ENCODE peak calls at places on chromosomes 16 and 17, in ten cellular contexts. P is sigmoid colon, A is heart left ventricle, Y is brain microvascular endothelial cell, B is A673, C is fibroblast of lung, Z is left ventricle myocardium inferior, V is heart right ventricle, W is right lobe of liver, N is tibial nerve. O is an unnamed sample.

GRCh38 chr17:9192010-9192409 is 170.7 kb downstream of the NTN1 start:
- DNase-seq in Z (no peak), C (peak; percentile 48), V (no peak), Y (no peak), P (no peak), A (no peak), W (no peak), N (no peak), B (no peak), O (no peak)

GRCh38 chr16:57361384-57361783 is 2.8 kb downstream of the CCL22 start:
- DNase-seq in N (no peak), A (no peak), B (no peak), Z (no peak), Y (no peak), V (no peak), C (no peak), W (peak; percentile 68), P (no peak), O (no peak)

GRCh38 chr17:39486242-39486641 is 25.0 kb downstream of the CDK12 start:
- DNase-seq in C (peak; percentile 68), Z (no peak), P (peak; percentile 4), W (no peak), B (no peak), Y (peak; percentile 41), A (no peak), N (no peak), V (no peak), O (peak; percentile 19)

GRCh38 chr16:1911467-1912214 is 6.6 kb downstream of the HS3ST6 start:
- DNase-seq in Y (no peak), P (no peak), A (no peak), W (no peak), V (no peak), C (no peak), B (no peak), N (no peak), Z (no peak), O (no peak)

GRCh38 chr17:14228903-14229302 is 7.8 kb downstream of the CDRT15 start:
- DNase-seq in W (no peak), V (no peak), B (no peak), Y (no peak), Z (no peak), A (no peak), C (no peak), N (no peak), P (no peak), O (no peak)

GRCh38 chr17:72506773-72507172 is 386.0 kb downstream of the SOX9 start:
- DNase-seq in Y (no peak), Z (no peak), N (no peak), B (peak; percentile 44), P (no peak), V (no peak), C (peak; percentile 85), W (no peak), A (no peak), O (no peak)

GRCh38 chr17:28735242-28735722 is 6.7 kb downstream of the NEK8 start:
- DNase-seq in N (no peak), A (no peak), C (no peak), V (no peak), Y (peak; percentile 26), Z (no peak), B (no peak), W (no peak), P (no peak), O (no peak)

GRCh38 chr16:84879569-84880487 is 60.0 kb downstream of the CRISPLD2 start:
- DNase-seq in B (no peak), A (no peak), V (no peak), P (no peak), C (peak; percentile 37), Y (no peak), W (peak; percentile 26), Z (peak; percentile 6), N (no peak), O (no peak)

GRCh38 chr17:73586153-73586906 is 57.9 kb downstream of the SDK2 start:
- DNase-seq in P (no peak), Y (no peak), N (no peak), Z (no peak), A (no peak), C (no peak), W (no peak), V (no peak), B (peak; percentile 47), O (no peak)

GRCh38 chr17:73586921-73587680 is 57.1 kb downstream of the SDK2 start:
- DNase-seq in P (no peak), B (no peak), A (peak; percentile 76), W (no peak), V (peak; percentile 60), Z (peak; percentile 48), C (no peak), N (no peak), Y (no peak), O (peak; percentile 35)

GRCh38 chr17:73585583-73585982 is 58.7 kb downstream of the SDK2 start:
- DNase-seq in V (no peak), C (no peak), W (no peak), A (no peak), B (no peak), N (no peak), Y (no peak), Z (no peak), P (no peak), O (no peak)

GRCh38 chr17:73584049-73584448 is 60.2 kb downstream of the SDK2 start:
- DNase-seq in V (no peak), B (no peak), Z (no peak), Y (no peak), C (no peak), W (no peak), N (no peak), A (no peak), P (no peak), O (no peak)

DNA sequence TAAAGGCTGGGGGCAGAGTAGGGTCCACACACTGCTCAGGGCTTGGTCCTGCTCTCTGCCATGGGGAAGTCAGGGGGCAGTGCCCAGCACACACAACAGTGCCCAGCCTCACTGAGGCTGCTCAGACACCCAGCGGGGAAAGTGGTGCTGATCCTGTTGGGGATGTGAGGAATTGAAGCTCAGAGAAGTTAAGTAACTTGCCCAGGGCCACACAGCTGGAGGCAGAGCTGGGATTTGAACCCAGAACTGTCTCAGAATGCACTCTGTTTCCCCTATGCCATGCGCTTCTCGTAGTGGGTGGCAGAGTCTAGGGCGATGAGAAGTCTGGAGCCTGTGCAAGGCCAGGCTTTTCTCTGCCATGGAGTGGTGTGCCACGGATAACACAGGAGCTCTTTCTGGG is 59.3 kb downstream of the SDK2 start:
- DNase-seq in B (no peak), N (no peak), V (no peak), C (no peak), P (no peak), Y (no peak), A (no peak), W (no peak), Z (no peak), O (no peak)
- H3K36me3 ChIP-seq in B (no peaks in the 10 kb centered on the region), N (no peaks in the 10 kb centered on the region), V (no peaks in the 10 kb centered on the region), C (no peaks in the 10 kb centered on the region), P (no peaks in the 10 kb centered on the region), Y (no peaks in the 10 kb centered on the region), A (no peaks in the 10 kb centered on the region), W (no peaks in the 10 kb centered on the region), Z (no peaks in the 10 kb centered on the region), O (no peaks in the 10 kb centered on the region)

DNA sequence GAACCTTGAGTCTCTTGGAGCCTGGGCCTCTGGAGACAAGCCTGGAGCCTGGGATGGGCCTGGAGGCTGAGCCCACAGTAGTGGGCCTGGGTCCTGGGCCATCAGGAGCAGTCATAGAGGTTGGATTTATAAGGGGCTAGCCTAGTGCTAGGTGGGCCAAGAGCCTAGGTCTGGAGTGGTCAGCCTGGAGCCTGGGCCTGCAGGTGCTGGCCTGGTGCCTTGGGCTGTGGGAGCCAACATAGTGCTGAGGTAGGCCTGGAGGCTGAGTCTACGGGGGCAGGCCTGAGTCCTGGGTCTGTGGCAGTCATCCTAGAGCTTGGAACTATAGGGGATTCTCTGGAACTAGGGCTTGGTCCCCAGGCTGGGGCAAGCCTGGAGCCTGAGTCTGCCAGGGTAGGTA is 414.1 kb downstream of the XYLT1 start:
- DNase-seq in P (no peak), C (no peak), A (no peak), N (no peak), W (no peak), V (no peak), Z (no peak), B (no peak), Y (no peak), O (no peak)
- TF ChIP-seq CTCF in P (no peak), C (no peak), A (no peak), N (no peak), W (no peak), V (no peak), Z (no peak), B (no peak), Y (no peak), O (no peak)

GRCh38 chr17:57999010-57999495 is 8.0 kb downstream of the SRSF1 start:
- DNase-seq in Z (no peak), B (no peak), Y (no peak), C (no peak), P (no peak), W (no peak), V (no peak), N (no peak), A (no peak), O (no peak)

GRCh38 chr17:57999496-58000017 is 7.5 kb downstream of the SRSF1 start:
- DNase-seq in W (no peak), B (peak; percentile 85), Y (peak; percentile 31), A (no peak), N (no peak), Z (no peak), P (no peak), C (peak; percentile 58), V (no peak), O (no peak)

GRCh38 chr17:57998234-57998746 is 8.8 kb downstream of the SRSF1 start:
- DNase-seq in P (no peak), A (no peak), N (no peak), W (no peak), Y (no peak), C (no peak), V (no peak), Z (no peak), B (no peak), O (no peak)

GRCh38 chr17:57995076-57995956 is 7.3 kb upstream of the VEZF1 start:
- DNase-seq in Y (peak; percentile 67), C (peak; percentile 69), Z (peak; percentile 37), B (peak; percentile 88), A (peak; percentile 71), W (no peak), V (peak; percentile 76), N (no peak), P (peak; percentile 91), O (peak; percentile 51)

GRCh38 chr17:57997085-57997809 is 9.2 kb upstream of the VEZF1 start:
- DNase-seq in Y (no peak), P (no peak), N (no peak), Z (no peak), V (no peak), A (no peak), W (no peak), B (no peak), C (no peak), O (no peak)
- H3K36me3 ChIP-seq in Y (peaks cover 19% of the 10 kb centered on the region), P (no peaks in the 10 kb centered on the region), N (peaks cover 32% of the 10 kb centered on the region), Z (peaks cover 27% of the 10 kb centered on the region), V (no peaks in the 10 kb centered on the region), A (no peaks in the 10 kb centered on the region), W (peaks cover 3% of the 10 kb centered on the region), B (peaks cover 55% of the 10 kb centered on the region), C (peaks cover 2% of the 10 kb centered on the region), O (peaks cover 32% of the 10 kb centered on the region)

GRCh38 chr16:28495098-28495793 is 803 bp downstream of the APOBR start:
- DNase-seq in V (no peak), N (no peak), Y (no peak), Z (no peak), W (no peak), A (peak; percentile 43), P (no peak), B (no peak), C (no peak), O (no peak)

GRCh38 chr16:28491970-28492474 is at the start of gene CLN3:
- DNase-seq in C (peak; percentile 96), Y (peak; percentile 92), P (peak; percentile 97), B (peak; percentile 96), Z (peak; percentile 91), W (peak; percentile 96), N (peak; percentile 88), A (peak; percentile 95), V (peak; percentile 94), O (peak; percentile 94)

GRCh38 chr16:28492511-28492910 is 637 bp upstream of the CLN3 start:
- DNase-seq in Y (no peak), V (no peak), A (no peak), N (no peak), Z (no peak), W (no peak), P (no peak), B (no peak), C (no peak), O (no peak)

GRCh38 chr16:28494141-28494851 is at the start of gene APOBR:
- DNase-seq in W (peak; percentile 71), V (peak; percentile 49), Y (no peak), N (no peak), B (no peak), C (no peak), Z (peak; percentile 30), P (no peak), A (peak; percentile 56), O (peak; percentile 41)

GRCh38 chr16:28491080-28491969 is 549 bp downstream of the CLN3 start:
- DNase-seq in A (no peak), Z (peak; percentile 38), N (no peak), B (peak; percentile 22), Y (no peak), V (peak; percentile 48), P (peak; percentile 77), W (peak; percentile 69), C (no peak), O (peak; percentile 45)
- TF ChIP-seq CTCF in A (no peak), Z (peak; percentile 56), N (no peak), B (peak; percentile 24), Y (peak; percentile 56), V (peak; percentile 33), P (peak; percentile 33), W (peak; percentile 23), C (peak; percentile 51), O (peak; percentile 54)

O was measured in adrenal gland.